ENCODE peak calls at places on chromosomes 11 and 22, in nine cellular contexts. X is AG09319; T is left colon; J is central memory CD4-positive, alpha-beta T cell; M is mucosa of gallbladder; I is pons; L is EH; A is ACHN; Q is substantia nigra. G is an unnamed sample.

GRCh38 chr22:17241571-17242310 is 22.5 kb upstream of the ADA2 start:
- DNase-seq in X (no peak), T (no peak), J (no peak), M (no peak), I (peak; percentile 34), L (no peak), A (no peak), Q (no peak), G (no peak)

GRCh38 chr22:20808844-20809243 is 34.9 kb downstream of the SERPIND1 start:
- DNase-seq in X (no peak), T (no peak), J (no peak), M (no peak), I (no peak), L (no peak), A (no peak), Q (no peak), G (no peak)

GRCh38 chr22:49380095-49380827 is 447.4 kb downstream of the BRD1 start:
- DNase-seq in X (no peak), T (no peak), J (no peak), M (no peak), I (no peak), L (no peak), A (no peak), Q (no peak), G (no peak)

GRCh38 chr22:49419661-49420060 is 408.0 kb downstream of the BRD1 start:
- DNase-seq in X (no peak), T (no peak), J (no peak), M (no peak), I (no peak), L (no peak), A (no peak), Q (no peak), G (no peak)

GRCh38 chr11:70090989-70091388 is 12.9 kb downstream of the ANO1 start:
- DNase-seq in X (no peak), T (peak; percentile 38), J (no peak), M (no peak), I (no peak), L (no peak), A (no peak), Q (no peak), G (peak; percentile 1)

GRCh38 chr11:68439355-68440065 is 21.0 kb upstream of the PPP6R3 start:
- DNase-seq in X (no peak), T (no peak), J (no peak), M (no peak), I (no peak), L (no peak), A (no peak), Q (no peak), G (no peak)

GRCh38 chr11:45193695-45194094 is 47.3 kb downstream of the PRDM11 start:
- DNase-seq in X (no peak), T (no peak), J (no peak), M (no peak), I (no peak), L (no peak), A (no peak), Q (no peak), G (no peak)

GRCh38 chr11:5791165-5791564 is at the start of gene OR52N1:
- DNase-seq in X (no peak), T (no peak), J (no peak), M (no peak), I (no peak), L (no peak), A (no peak), Q (no peak), G (no peak)

GRCh38 chr22:50306753-50307749 is at the start of gene PLXNB2:
- DNase-seq in X (peak; percentile 61), T (peak; percentile 81), J (no peak), M (peak; percentile 72), I (peak; percentile 86), L (peak; percentile 82), A (peak; percentile 55), Q (peak; percentile 68), G (peak; percentile 87)

GRCh38 chr22:24189249-24190158 is 8.2 kb downstream of the SUSD2 start:
- DNase-seq in X (peak; percentile 24), T (no peak), J (no peak), M (peak; percentile 64), I (peak; percentile 36), L (peak; percentile 74), A (peak; percentile 60), Q (peak; percentile 19), G (peak; percentile 20)

GRCh38 chr11:117183724-117184349 is 5.3 kb downstream of the SIDT2 start:
- DNase-seq in X (no peak), T (peak; percentile 62), J (no peak), M (no peak), I (no peak), L (no peak), A (no peak), Q (no peak), G (no peak)

GRCh38 chr22:45376009-45376408 is 37.4 kb downstream of the SMC1B start:
- DNase-seq in X (no peak), T (no peak), J (no peak), M (no peak), I (no peak), L (no peak), A (no peak), Q (no peak), G (no peak)

GRCh38 chr11:6638437-6638836 is 17.2 kb downstream of the DCHS1 start:
- DNase-seq in X (no peak), T (no peak), J (no peak), M (no peak), I (no peak), L (peak; percentile 6), A (no peak), Q (no peak), G (no peak)

GRCh38 chr22:23401111-23401909 is 178.8 kb downstream of the IGLL1 start:
- DNase-seq in X (peak; percentile 10), T (no peak), J (no peak), M (no peak), I (no peak), L (peak; percentile 95), A (peak; percentile 86), Q (no peak), G (no peak)

GRCh38 chr22:29663230-29663826 is 56.5 kb upstream of the CABP7 start:
- DNase-seq in X (no peak), T (no peak), J (no peak), M (no peak), I (no peak), L (no peak), A (no peak), Q (no peak), G (no peak)

GRCh38 chr22:41573677-41574264 is 13.0 kb downstream of the CSDC2 start:
- DNase-seq in X (no peak), T (no peak), J (no peak), M (no peak), I (no peak), L (no peak), A (no peak), Q (no peak), G (no peak)

GRCh38 chr11:121936375-121936774 is 179.6 kb downstream of the BLID start:
- DNase-seq in X (no peak), T (no peak), J (no peak), M (no peak), I (no peak), L (peak; percentile 32), A (no peak), Q (no peak), G (no peak)

GRCh38 chr11:10581481-10582019 is 13.1 kb upstream of the LYVE1 start:
- DNase-seq in X (no peak), T (peak; percentile 45), J (no peak), M (no peak), I (peak; percentile 82), L (peak; percentile 64), A (no peak), Q (no peak), G (peak; percentile 42)

G was measured in globus pallidus.